ENCODE peak calls at places on chromosomes 1 and 21, in ten cellular contexts. Y, B, X, Q, M, P, J, E, D and S are unnamed samples. For H3K4me1, the result is how much of the 10 kb centered on the place peaks cover.

GRCh38 chr1:217048104-217048707 is 325.0 kb upstream of the ESRRG start:
- DNase-seq in Y (peak), B (peak), X (peak), Q (peak), M (no peak), P (peak), J (no peak), E (no peak), D (no peak), S (no peak)

GRCh38 chr1:150895618-150896017 is 8.7 kb downstream of the CTXND2 start:
- DNase-seq in Y (peak), B (no peak), X (no peak), Q (no peak), M (no peak), P (peak), J (no peak), E (peak), D (peak), S (no peak)

GRCh38 chr1:232059726-232060360 is 433.3 kb downstream of the DISC1 start:
- DNase-seq in Y (no peak), B (no peak), X (no peak), Q (no peak), M (no peak), P (no peak), J (no peak), E (no peak), D (no peak), S (no peak)

GRCh38 chr1:11318982-11319381 is 46.0 kb downstream of the UBIAD1 start:
- DNase-seq in Y (no peak), B (peak), X (no peak), Q (no peak), M (no peak), P (no peak), J (peak), E (no peak), D (no peak), S (no peak)

GRCh38 chr1:229227298-229227919 is 43.5 kb upstream of the RAB4A start:
- DNase-seq in Y (peak), B (peak), X (peak), Q (peak), M (peak), P (peak), J (peak), E (peak), D (peak), S (peak)

GRCh38 chr1:31959941-31960340 is 21.8 kb upstream of the PTP4A2 start:
- DNase-seq in Y (no peak), B (no peak), X (no peak), Q (no peak), M (no peak), P (no peak), J (no peak), E (no peak), D (no peak), S (no peak)

GRCh38 chr21:16082038-16082816 is 352.4 kb downstream of the USP25 start:
- DNase-seq in Y (no peak), B (peak), X (peak), Q (peak), M (no peak), P (peak), J (no peak), E (no peak), D (no peak), S (peak)

GRCh38 chr1:54402896-54403295 is 3.3 kb downstream of the SSBP3 start:
- DNase-seq in Y (no peak), B (no peak), X (no peak), Q (no peak), M (no peak), P (no peak), J (no peak), E (peak), D (no peak), S (no peak)

GRCh38 chr1:31843506-31843905 is 27.7 kb upstream of the SPOCD1 start:
- DNase-seq in Y (no peak), B (peak), X (no peak), Q (peak), M (no peak), P (peak), J (no peak), E (peak), D (peak), S (no peak)

GRCh38 chr1:16241116-16241763 is 4.3 kb upstream of the CPLANE2 start:
- DNase-seq in Y (no peak), B (peak), X (no peak), Q (no peak), M (no peak), P (no peak), J (no peak), E (no peak), D (no peak), S (no peak)

GRCh38 chr1:2135425-2135824 is 59.1 kb downstream of the FAAP20 start:
- DNase-seq in Y (no peak), B (no peak), X (peak), Q (no peak), M (peak), P (peak), J (no peak), E (peak), D (no peak), S (no peak)

GRCh38 chr1:2875677-2876531 is 74.4 kb upstream of the TTC34 start:
- DNase-seq in Y (peak), B (peak), X (no peak), Q (no peak), M (peak), P (peak), J (peak), E (no peak), D (no peak), S (no peak)

GRCh38 chr1:12285496-12286143 is 55.8 kb downstream of the VPS13D start:
- DNase-seq in Y (no peak), B (no peak), X (no peak), Q (no peak), M (no peak), P (no peak), J (no peak), E (peak), D (no peak), S (no peak)

GRCh38 chr1:67700692-67701410 is 15.8 kb downstream of the GADD45A start:
- DNase-seq in Y (peak), B (peak), X (peak), Q (peak), M (peak), P (peak), J (peak), E (peak), D (peak), S (no peak)

GRCh38 chr1:108149796-108150467 is 50.2 kb downstream of the SLC25A24 start:
- DNase-seq in Y (no peak), B (no peak), X (no peak), Q (no peak), M (no peak), P (no peak), J (no peak), E (peak), D (no peak), S (no peak)

GRCh38 chr1:21911205-21912001 is 25.7 kb downstream of the HSPG2 start:
- DNase-seq in Y (no peak), B (no peak), X (no peak), Q (no peak), M (no peak), P (no peak), J (peak), E (peak), D (no peak), S (no peak)

GRCh38 chr21:19607983-19608668 is 1204.5 kb upstream of the TMPRSS15 start:
- DNase-seq in Y (no peak), B (peak), X (peak), Q (no peak), M (no peak), P (no peak), J (no peak), E (no peak), D (no peak), S (no peak)

GRCh38 chr21:33116669-33117267 is 46.8 kb downstream of the OLIG1 start:
- DNase-seq in Y (no peak), B (no peak), X (no peak), Q (no peak), M (no peak), P (no peak), J (no peak), E (no peak), D (no peak), S (no peak)
- H3K4me2 ChIP-seq in Y (no peak), B (peak), X (no peak), Q (no peak), M (no peak), P (no peak), J (no peak), E (no peak), D (no peak), S (no peak)

DNA sequence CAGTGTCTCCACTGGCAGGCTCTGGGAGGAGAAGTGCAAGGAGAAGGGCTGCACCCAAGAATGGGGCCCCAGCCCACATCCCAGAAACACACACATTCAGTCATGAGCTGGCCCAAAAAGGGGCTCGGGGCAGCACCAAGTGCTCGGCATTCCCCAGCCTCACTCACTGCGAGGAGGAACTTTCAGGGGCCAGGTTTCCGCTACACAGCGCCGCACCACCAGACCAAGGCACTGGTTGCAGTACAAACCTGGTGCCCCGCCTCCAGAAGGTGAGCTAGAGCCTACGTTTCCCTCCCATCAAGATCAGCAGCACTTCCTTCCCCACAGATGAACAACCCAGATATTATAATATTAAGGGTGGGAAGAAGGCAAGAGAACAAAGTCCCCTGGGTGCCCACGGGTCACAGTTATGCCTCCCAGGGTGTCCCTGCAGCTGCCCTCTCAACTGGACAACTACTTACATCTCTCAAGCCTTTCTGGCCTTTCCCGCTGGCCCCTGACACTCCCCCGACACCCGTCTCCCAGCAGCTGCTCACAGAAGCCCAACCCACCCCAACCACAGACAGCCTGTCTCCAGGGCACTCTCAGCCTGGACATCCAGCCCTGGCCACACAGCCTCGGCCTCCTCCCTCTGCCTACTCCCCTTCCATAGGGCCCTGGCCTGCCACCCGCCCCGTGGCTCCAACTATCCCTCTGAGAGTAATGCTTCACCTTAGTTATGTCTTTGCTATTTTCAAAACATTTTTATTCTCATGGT is 3.8 kb downstream of the PBXIP1 start:
- DNase-seq in Y (no peak), B (no peak), X (no peak), Q (peak), M (no peak), P (no peak), J (no peak), E (no peak), D (no peak), S (peak)
- H3K4me1 ChIP-seq in Y (under half), B (under half), X (under half), Q (half or more), M (under half), P (under half), J (under half), E (under half), D (under half), S (half or more)

DNA sequence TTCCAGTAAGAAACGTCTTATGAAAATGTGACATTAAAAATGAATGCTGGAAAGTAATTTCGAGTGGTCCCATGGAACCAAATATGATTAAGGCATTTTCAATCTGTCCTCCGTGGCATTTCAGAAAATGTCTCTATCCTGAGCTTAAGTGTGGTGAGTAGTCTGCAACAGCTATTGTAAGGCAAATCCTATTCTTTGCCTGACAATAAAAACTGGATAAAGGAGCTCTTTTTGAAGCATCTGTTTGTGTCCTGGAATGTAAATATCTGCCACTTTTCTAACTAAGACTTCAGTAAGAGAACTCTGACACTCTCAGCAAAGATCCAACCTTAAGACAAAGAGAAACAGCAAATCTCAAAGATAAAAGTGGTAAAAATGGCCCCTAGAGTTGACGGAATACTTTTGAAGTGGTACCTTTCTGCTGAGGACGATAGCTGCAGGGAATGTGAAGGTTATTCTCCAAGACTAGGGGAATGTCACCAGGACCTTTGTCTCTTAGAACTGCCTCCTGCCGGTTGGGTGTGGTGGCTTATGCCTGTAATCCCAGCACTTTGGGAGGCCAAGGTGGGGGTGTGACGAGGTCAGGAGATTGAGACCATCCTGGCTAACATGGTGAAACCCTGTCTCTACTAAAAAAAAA is 486.7 kb upstream of the ZP4 start:
- DNase-seq in Y (no peak), B (peak), X (peak), Q (no peak), M (no peak), P (no peak), J (no peak), E (no peak), D (no peak), S (no peak)
- H3K4me2 ChIP-seq in Y (no peak), B (peak), X (peak), Q (no peak), M (no peak), P (no peak), J (no peak), E (no peak), D (no peak), S (no peak)

GRCh38 chr21:44331650-44332306 is 7.4 kb downstream of the CFAP410 start:
- DNase-seq in Y (no peak), B (no peak), X (no peak), Q (no peak), M (no peak), P (no peak), J (no peak), E (no peak), D (no peak), S (no peak)

GRCh38 chr21:44332383-44332782 is 6.8 kb downstream of the CFAP410 start:
- DNase-seq in Y (no peak), B (no peak), X (peak), Q (no peak), M (no peak), P (no peak), J (no peak), E (no peak), D (no peak), S (no peak)

GRCh38 chr21:44330698-44331097 is 8.5 kb downstream of the CFAP410 start:
- DNase-seq in Y (no peak), B (no peak), X (no peak), Q (no peak), M (no peak), P (no peak), J (no peak), E (no peak), D (no peak), S (no peak)

GRCh38 chr21:44329971-44330681 is 9.1 kb downstream of the CFAP410 start:
- DNase-seq in Y (no peak), B (no peak), X (no peak), Q (no peak), M (no peak), P (no peak), J (no peak), E (no peak), D (no peak), S (no peak)

DNA sequence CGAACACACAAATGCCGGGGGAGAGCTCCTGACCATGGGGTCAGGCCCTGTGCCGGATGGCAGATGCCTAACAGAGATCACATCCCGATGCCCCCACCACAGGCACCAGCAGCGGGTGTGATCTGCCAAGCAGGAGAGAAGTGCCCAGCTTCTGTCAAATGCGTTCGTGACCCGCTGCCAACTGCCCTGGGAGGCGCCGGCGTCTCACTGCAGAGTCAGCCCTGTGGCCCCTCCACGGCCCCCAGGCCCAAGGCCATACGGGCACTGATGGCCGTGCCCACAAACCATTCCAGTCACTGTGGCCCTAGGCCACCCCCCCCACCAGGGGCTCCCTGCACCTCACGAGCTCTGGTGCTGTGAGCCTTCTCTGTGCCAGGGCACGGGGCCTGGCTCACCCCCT is 8.0 kb downstream of the CFAP410 start:
- DNase-seq in Y (no peak), B (no peak), X (no peak), Q (no peak), M (no peak), P (no peak), J (no peak), E (no peak), D (no peak), S (no peak)
- H3K4me1 ChIP-seq in Y (under half), B (under half), X (under half), Q (under half), M (under half), P (under half), J (under half), E (under half), D (under half), S (under half)

DNA sequence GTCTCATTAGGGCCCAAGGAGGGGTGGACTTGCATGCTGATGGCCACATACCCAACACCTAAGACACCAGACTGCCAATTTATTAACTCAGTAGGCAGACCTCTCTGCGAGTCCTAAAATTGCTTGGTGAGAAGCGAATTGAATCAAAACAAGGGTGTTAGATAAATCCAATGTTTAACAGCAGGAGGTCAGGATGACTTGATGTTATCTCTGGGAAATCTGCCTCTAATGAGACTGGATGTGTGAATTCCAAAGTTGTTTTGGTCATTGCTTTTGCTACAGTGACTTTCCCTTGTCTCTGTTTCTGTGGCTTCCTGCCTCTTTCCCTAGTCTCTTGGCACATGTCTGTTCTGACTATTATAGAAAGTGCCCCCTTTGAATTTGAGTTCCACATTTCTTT is 20.8 kb downstream of the MTR start:
- DNase-seq in Y (no peak), B (no peak), X (no peak), Q (no peak), M (no peak), P (no peak), J (no peak), E (no peak), D (no peak), S (no peak)
- H3K4me2 ChIP-seq in Y (no peak), B (no peak), X (no peak), Q (no peak), M (no peak), P (no peak), J (no peak), E (no peak), D (no peak), S (no peak)

GRCh38 chr1:169367096-169367685 is 406 bp downstream of the NME7 start:
- DNase-seq in Y (no peak), B (peak), X (peak), Q (no peak), M (no peak), P (no peak), J (no peak), E (no peak), D (no peak), S (peak)
- H3K4me1 ChIP-seq in Y (under half), B (under half), X (under half), Q (under half), M (under half), P (half or more), J (under half), E (under half), D (under half), S (under half)

DNA sequence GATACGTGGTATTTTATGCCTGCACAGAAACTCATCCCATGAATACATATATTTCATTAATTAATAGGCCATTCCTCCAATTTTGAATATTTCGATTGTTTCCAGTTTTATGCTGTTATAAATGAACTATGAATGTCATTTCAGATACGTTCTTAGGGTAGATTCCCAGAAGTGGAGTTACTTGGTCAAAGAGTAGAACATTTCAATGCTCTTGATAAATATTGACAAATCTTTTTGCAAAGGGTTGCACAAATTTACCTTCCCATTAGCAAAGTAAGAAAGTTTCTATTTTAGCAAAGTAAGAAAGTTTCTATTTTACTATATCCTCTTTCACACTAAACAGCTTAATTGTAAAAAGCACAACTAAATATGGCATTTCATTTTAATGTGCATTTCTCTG is 48.9 kb downstream of the KCNT2 start:
- DNase-seq in Y (no peak), B (no peak), X (no peak), Q (no peak), M (no peak), P (no peak), J (no peak), E (no peak), D (no peak), S (no peak)
- H3K4me2 ChIP-seq in Y (peak), B (peak), X (no peak), Q (no peak), M (no peak), P (no peak), J (no peak), E (no peak), D (no peak), S (no peak)

GRCh38 chr1:234921266-234922062 is 207.2 kb downstream of the TOMM20 start:
- DNase-seq in Y (no peak), B (no peak), X (no peak), Q (no peak), M (no peak), P (no peak), J (no peak), E (peak), D (no peak), S (no peak)
- H3K4me1 ChIP-seq in Y (under half), B (under half), X (under half), Q (under half), M (under half), P (under half), J (under half), E (under half), D (under half), S (under half)

GRCh38 chr1:161017756-161018630 is 3.0 kb downstream of the F11R start:
- DNase-seq in Y (no peak), B (no peak), X (no peak), Q (no peak), M (no peak), P (no peak), J (no peak), E (no peak), D (no peak), S (peak)
- H3K4me2 ChIP-seq in Y (peak), B (peak), X (peak), Q (no peak), M (no peak), P (peak), J (peak), E (no peak), D (no peak), S (no peak)